ENCODE peak calls at places on chromosomes 11 and 22, in eight cellular contexts. A is stomach, C is A549, P is breast epithelium, Q is uterus, M is testis, S is prostate gland, B is HCT116. W is an unnamed sample.

GRCh38 chr11:117950320-117950719 is 21.1 kb upstream of the TMPRSS13 start:
- DNase-seq in A (no peak), C (no peak), P (no peak), Q (no peak), M (no peak), S (no peak), B (no peak), W (no peak)

GRCh38 chr11:125959931-125960330 is 14.1 kb downstream of the VSIG10L2 start:
- DNase-seq in A (no peak), C (no peak), P (no peak), Q (no peak), M (no peak), S (no peak), B (no peak), W (no peak)

GRCh38 chr11:46658259-46658658 is 40.9 kb downstream of the ATG13 start:
- DNase-seq in A (no peak), C (no peak), P (no peak), Q (peak; percentile 54), M (peak; percentile 59), S (no peak), B (no peak), W (no peak)

GRCh38 chr11:43830928-43831440 is 49.6 kb upstream of the ALKBH3 start:
- DNase-seq in A (peak; percentile 25), C (peak; percentile 90), P (no peak), Q (peak; percentile 15), M (no peak), S (no peak), B (peak; percentile 98), W (peak; percentile 7)

GRCh38 chr11:69471329-69472052 is 10.0 kb upstream of the LINC01488 start:
- DNase-seq in A (no peak), C (no peak), P (no peak), Q (no peak), M (no peak), S (no peak), B (no peak), W (no peak)

GRCh38 chr11:45079943-45080719 is 66.3 kb upstream of the PRDM11 start:
- DNase-seq in A (peak; percentile 35), C (no peak), P (peak; percentile 45), Q (no peak), M (no peak), S (no peak), B (no peak), W (no peak)

GRCh38 chr22:42745118-42745517 is 24.4 kb upstream of the A4GALT start:
- DNase-seq in A (no peak), C (peak; percentile 66), P (no peak), Q (no peak), M (no peak), S (no peak), B (no peak), W (no peak)

GRCh38 chr22:31082606-31083376 is 1.7 kb downstream of the SMTN start:
- DNase-seq in A (peak; percentile 69), C (peak; percentile 74), P (peak; percentile 71), Q (peak; percentile 81), M (peak; percentile 53), S (peak; percentile 50), B (peak; percentile 69), W (peak; percentile 69)

GRCh38 chr22:25919452-25919851 is 177.5 kb downstream of the MYO18B start:
- DNase-seq in A (no peak), C (no peak), P (no peak), Q (no peak), M (no peak), S (no peak), B (no peak), W (no peak)

GRCh38 chr11:76787911-76788596 is 4.9 kb downstream of the TSKU start:
- DNase-seq in A (no peak), C (no peak), P (peak; percentile 53), Q (peak; percentile 59), M (peak; percentile 65), S (no peak), B (peak; percentile 61), W (no peak)

GRCh38 chr11:109798521-109798920 is 294.7 kb upstream of the ZC3H12C start:
- DNase-seq in A (no peak), C (no peak), P (no peak), Q (no peak), M (no peak), S (no peak), B (no peak), W (no peak)

GRCh38 chr22:35299217-35299716 is 427 bp upstream of the TOM1 start:
- DNase-seq in A (no peak), C (no peak), P (peak; percentile 40), Q (no peak), M (no peak), S (no peak), B (no peak), W (no peak)

GRCh38 chr22:50276143-50276542 is 6.0 kb upstream of the MAPK11 start:
- DNase-seq in A (peak; percentile 81), C (peak; percentile 76), P (no peak), Q (peak; percentile 53), M (no peak), S (peak; percentile 57), B (no peak), W (peak; percentile 59)

GRCh38 chr22:41512421-41513194 is 31.7 kb downstream of the POLR3H start:
- DNase-seq in A (no peak), C (peak; percentile 48), P (no peak), Q (peak; percentile 63), M (peak; percentile 59), S (peak; percentile 52), B (peak; percentile 40), W (no peak)

GRCh38 chr22:41507330-41508063 is 36.8 kb downstream of the POLR3H start:
- DNase-seq in A (no peak), C (no peak), P (no peak), Q (no peak), M (no peak), S (no peak), B (no peak), W (no peak)

GRCh38 chr22:41513391-41513790 is 30.9 kb downstream of the POLR3H start:
- DNase-seq in A (no peak), C (no peak), P (no peak), Q (no peak), M (no peak), S (no peak), B (no peak), W (no peak)

GRCh38 chr22:41508770-41509170 is 35.5 kb downstream of the POLR3H start:
- DNase-seq in A (no peak), C (no peak), P (no peak), Q (no peak), M (no peak), S (no peak), B (no peak), W (no peak)

GRCh38 chr22:41511521-41511968 is 32.7 kb downstream of the POLR3H start:
- DNase-seq in A (no peak), C (no peak), P (no peak), Q (no peak), M (no peak), S (no peak), B (no peak), W (peak; percentile 44)
- H3K27ac ChIP-seq in A (no peak overlapping the region), C (no peak overlapping the region), P (peak overlapping the region; percentile 34), Q (peak overlapping the region; percentile 13), M (peak overlapping the region; percentile 33), S (no peak overlapping the region), B (peak overlapping the region; percentile 60), W (peak overlapping the region; percentile 23)

DNA sequence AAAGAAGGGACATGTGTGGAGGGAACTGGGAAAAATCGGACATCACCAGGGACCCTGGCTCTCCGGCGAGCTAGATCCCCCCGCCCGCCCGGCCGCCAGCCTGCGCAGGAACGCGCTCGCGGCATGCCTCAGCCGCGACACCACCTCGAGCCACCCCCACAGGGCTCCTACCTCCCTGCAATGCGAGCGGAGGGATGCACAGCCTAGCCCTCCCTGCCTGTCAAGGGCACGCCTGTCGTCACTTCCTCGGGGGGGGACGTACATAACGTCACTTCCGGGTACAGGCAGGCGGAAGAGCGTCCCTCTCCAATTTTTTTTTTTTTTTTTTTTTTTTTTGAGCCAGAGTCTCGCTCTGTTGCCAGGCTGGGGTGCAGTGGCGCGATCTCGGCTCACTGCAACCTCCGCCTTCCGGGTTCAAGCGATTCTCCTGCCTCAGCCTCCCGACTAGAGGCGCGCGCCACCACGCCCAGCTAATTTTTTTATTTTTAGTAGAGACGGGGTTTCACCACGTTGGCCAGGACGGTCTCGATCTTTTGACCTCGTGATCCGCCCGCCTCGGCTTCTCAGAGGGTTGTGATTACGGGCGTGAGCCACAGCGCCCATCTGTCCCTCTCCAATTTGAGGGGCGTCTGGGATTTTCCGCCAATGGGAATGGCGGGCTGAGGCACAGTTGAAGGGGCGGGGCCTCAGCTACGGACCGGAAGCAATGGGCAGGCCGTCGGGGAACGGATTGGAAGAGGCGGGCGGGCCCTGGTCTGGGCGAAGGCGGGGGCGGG is at the start of gene TXN2:
- DNase-seq in A (peak; percentile 98), C (peak; percentile 94), P (peak; percentile 96), Q (peak; percentile 96), M (peak; percentile 98), S (peak; percentile 93), B (peak; percentile 89), W (peak; percentile 99)
- TF ChIP-seq POLR2A in A (no peak), C (peak; percentile 66), P (peak; percentile 64), Q (peak; percentile 84), M (no peak), S (peak; percentile 87), B (peak; percentile 58), W (peak; percentile 50)

GRCh38 chr11:75328426-75329277 is 22.8 kb downstream of the ARRB1 start:
- DNase-seq in A (peak; percentile 79), C (peak; percentile 85), P (peak; percentile 65), Q (peak; percentile 65), M (peak; percentile 74), S (peak; percentile 82), B (peak; percentile 35), W (peak; percentile 79)
- TF ChIP-seq CTCF in A (no peak), C (peak; percentile 85), P (peak; percentile 63), Q (peak; percentile 56), M (peak; percentile 54), S (peak; percentile 80), B (peak; percentile 62), W (peak; percentile 70)

DNA sequence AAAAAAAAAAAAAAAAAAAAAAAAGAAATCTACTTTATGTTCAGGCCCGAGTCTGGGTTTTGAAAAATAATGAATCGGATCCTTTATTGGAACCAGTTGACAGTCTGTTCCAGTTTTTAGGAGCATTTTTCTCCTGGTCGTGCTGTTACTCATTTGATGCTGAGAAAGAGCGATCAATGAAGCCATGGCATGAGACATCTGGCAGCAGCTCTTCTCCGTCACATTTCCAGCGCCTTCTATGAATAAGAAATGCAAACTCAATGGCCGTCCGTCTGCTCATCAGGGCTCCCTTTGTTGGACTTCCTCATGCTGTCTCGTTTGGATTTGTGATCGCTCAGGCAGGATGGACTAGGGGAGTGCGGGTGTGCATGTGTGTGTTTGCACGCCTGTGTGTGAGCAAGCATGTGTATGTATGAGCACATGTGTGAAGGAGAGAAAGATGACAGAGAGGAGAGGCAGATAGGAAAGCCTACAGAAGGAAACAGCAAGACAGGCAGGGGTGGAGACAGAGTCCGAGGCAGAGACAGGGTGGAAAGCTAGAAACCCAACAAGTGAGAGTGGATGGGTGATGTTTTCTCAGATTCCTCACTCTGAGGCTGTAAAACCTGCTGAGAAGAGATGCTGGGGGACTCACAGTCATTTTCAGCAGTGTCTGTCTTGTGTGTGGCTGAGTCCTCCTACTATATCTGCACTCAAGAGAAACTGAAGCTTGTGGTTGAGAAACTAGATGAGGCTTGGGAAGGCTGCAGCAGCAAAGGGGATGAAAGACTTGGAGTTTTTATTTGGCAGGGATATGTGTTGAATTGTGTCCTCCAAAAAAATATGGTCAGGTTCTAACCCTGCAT is 56.0 kb upstream of the CLMP start:
- DNase-seq in A (no peak), C (no peak), P (no peak), Q (no peak), M (no peak), S (no peak), B (no peak), W (no peak)
- H3K27ac ChIP-seq in A (no peak overlapping the region), C (no peak overlapping the region), P (peak overlapping the region; percentile 19), Q (no peak overlapping the region), M (peak overlapping the region; percentile 34), S (no peak overlapping the region), B (no peak overlapping the region), W (no peak overlapping the region)

GRCh38 chr11:74170694-74171629 is at the start of the genes C2CD3 and PPME1:
- DNase-seq in A (peak; percentile 98), C (peak; percentile 99), P (peak; percentile 99), Q (peak; percentile 99), M (peak; percentile 99), S (peak; percentile 99), B (peak; percentile 99), W (peak; percentile 98)
- TF ChIP-seq POLR2A in A (no peak), C (peak; percentile 98), P (peak; percentile 47), Q (peak; percentile 67), M (no peak), S (peak; percentile 87), B (peak; percentile 69), W (peak; percentile 88)